ENCODE peak calls at places on chromosomes 1 and 21, in five cellular contexts. One of them, this sample, is unnamed.

GRCh38 chr1:197481101-197481500 is 213.0 kb downstream of the CRB1 start:
- DNase-seq in AG04450: no peak
- DNase-seq in pancreas: no peak
- DNase-seq in AG10803: peak
- DNase-seq in foreskin fibroblast: peak
- DNase-seq in this sample: no peak

GRCh38 chr1:209490013-209490412 is 93.5 kb upstream of the CAMK1G start:
- DNase-seq in AG04450: no peak
- DNase-seq in pancreas: no peak
- DNase-seq in AG10803: peak
- DNase-seq in foreskin fibroblast: peak
- DNase-seq in this sample: no peak

GRCh38 chr1:246724725-246725095 is 501 bp downstream of the SCCPDH start:
- DNase-seq in AG04450: no peak
- DNase-seq in pancreas: peak
- DNase-seq in AG10803: peak
- DNase-seq in foreskin fibroblast: peak
- DNase-seq in this sample: no peak

GRCh38 chr1:100502052-100502792 is 35.7 kb upstream of the GPR88 start:
- DNase-seq in AG04450: no peak
- DNase-seq in pancreas: no peak
- DNase-seq in AG10803: no peak
- DNase-seq in foreskin fibroblast: no peak
- DNase-seq in this sample: no peak

GRCh38 chr1:50424940-50425375 is 1.7 kb upstream of the DMRTA2 start:
- DNase-seq in AG04450: no peak
- DNase-seq in pancreas: no peak
- DNase-seq in AG10803: no peak
- DNase-seq in foreskin fibroblast: no peak
- DNase-seq in this sample: no peak

GRCh38 chr1:208007938-208008342 is 97.0 kb upstream of the CD34 start:
- DNase-seq in AG04450: no peak
- DNase-seq in pancreas: no peak
- DNase-seq in AG10803: peak
- DNase-seq in foreskin fibroblast: peak
- DNase-seq in this sample: no peak

GRCh38 chr1:88726697-88727096 is 42.6 kb downstream of the PKN2 start:
- DNase-seq in AG04450: no peak
- DNase-seq in pancreas: no peak
- DNase-seq in AG10803: no peak
- DNase-seq in foreskin fibroblast: no peak
- DNase-seq in this sample: no peak

GRCh38 chr1:217134857-217135568 is 411.8 kb upstream of the ESRRG start:
- DNase-seq in AG04450: no peak
- DNase-seq in pancreas: peak
- DNase-seq in AG10803: no peak
- DNase-seq in foreskin fibroblast: no peak
- DNase-seq in this sample: no peak

GRCh38 chr1:111801071-111801850 is 45.6 kb downstream of the DDX20 start:
- DNase-seq in AG04450: no peak
- DNase-seq in pancreas: no peak
- DNase-seq in AG10803: no peak
- DNase-seq in foreskin fibroblast: no peak
- DNase-seq in this sample: no peak

GRCh38 chr1:44985747-44986359 is 542 bp downstream of the EIF2B3 start:
- DNase-seq in AG04450: peak
- DNase-seq in pancreas: no peak
- DNase-seq in AG10803: no peak
- DNase-seq in foreskin fibroblast: no peak
- DNase-seq in this sample: no peak

GRCh38 chr1:67371681-67372080 is 58.5 kb downstream of the SERBP1 start:
- DNase-seq in AG04450: no peak
- DNase-seq in pancreas: no peak
- DNase-seq in AG10803: no peak
- DNase-seq in foreskin fibroblast: no peak
- DNase-seq in this sample: no peak

GRCh38 chr1:19313961-19314882 is 2.1 kb downstream of the SLC66A1 start:
- DNase-seq in AG04450: no peak
- DNase-seq in pancreas: no peak
- DNase-seq in AG10803: no peak
- DNase-seq in foreskin fibroblast: no peak
- DNase-seq in this sample: no peak
- H3K4me3 ChIP-seq in AG04450: no peak
- H3K4me3 ChIP-seq in pancreas: no peak
- H3K4me3 ChIP-seq in AG10803: no peak
- H3K4me3 ChIP-seq in foreskin fibroblast: no peak
- H3K4me3 ChIP-seq in this sample: no peak

DNA sequence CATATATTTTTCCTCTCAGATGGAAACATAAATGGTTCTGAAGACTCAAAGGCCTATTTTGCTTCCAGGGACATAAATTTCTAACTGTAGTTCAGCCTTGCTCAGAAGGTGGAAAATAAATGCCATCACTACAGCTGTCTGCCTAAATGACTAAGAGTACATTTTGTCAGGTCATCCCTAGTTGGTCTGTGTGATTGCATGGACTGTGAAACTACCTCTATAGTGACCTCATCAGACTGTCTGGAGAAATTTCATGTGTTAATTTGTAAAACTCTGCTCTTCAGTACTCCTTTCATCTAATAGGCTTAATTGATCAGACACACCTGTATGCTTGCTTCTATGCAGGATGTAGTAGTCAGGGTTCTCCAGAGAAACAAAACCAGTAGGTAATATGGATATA is 886.9 kb downstream of the AMY1C start:
- DNase-seq in AG04450: no peak
- DNase-seq in pancreas: no peak
- DNase-seq in AG10803: no peak
- DNase-seq in foreskin fibroblast: no peak
- DNase-seq in this sample: no peak
- TF ChIP-seq CTCF in AG04450: no peak
- TF ChIP-seq CTCF in pancreas: no peak
- TF ChIP-seq CTCF in AG10803: no peak
- TF ChIP-seq CTCF in foreskin fibroblast: no peak
- TF ChIP-seq CTCF in this sample: no peak

GRCh38 chr21:45981641-45982255 is at the start of gene COL6A1:
- DNase-seq in AG04450: no peak
- DNase-seq in pancreas: peak
- DNase-seq in AG10803: peak
- DNase-seq in foreskin fibroblast: peak
- DNase-seq in this sample: no peak

GRCh38 chr21:45982256-45982757 is 737 bp downstream of the COL6A1 start:
- DNase-seq in AG04450: no peak
- DNase-seq in pancreas: no peak
- DNase-seq in AG10803: no peak
- DNase-seq in foreskin fibroblast: no peak
- DNase-seq in this sample: no peak

GRCh38 chr21:45983981-45984551 is 2.5 kb downstream of the COL6A1 start:
- DNase-seq in AG04450: no peak
- DNase-seq in pancreas: no peak
- DNase-seq in AG10803: peak
- DNase-seq in foreskin fibroblast: no peak
- DNase-seq in this sample: no peak

GRCh38 chr21:45984584-45985095 is 3.1 kb downstream of the COL6A1 start:
- DNase-seq in AG04450: no peak
- DNase-seq in pancreas: no peak
- DNase-seq in AG10803: no peak
- DNase-seq in foreskin fibroblast: no peak
- DNase-seq in this sample: no peak

GRCh38 chr21:45982758-45983731 is 1.5 kb downstream of the COL6A1 start:
- DNase-seq in AG04450: no peak
- DNase-seq in pancreas: no peak
- DNase-seq in AG10803: no peak
- DNase-seq in foreskin fibroblast: no peak
- DNase-seq in this sample: no peak
- H3K4me3 ChIP-seq in AG04450: peak
- H3K4me3 ChIP-seq in pancreas: peak
- H3K4me3 ChIP-seq in AG10803: peak
- H3K4me3 ChIP-seq in foreskin fibroblast: peak
- H3K4me3 ChIP-seq in this sample: peak

GRCh38 chr21:24045373-24045772 is 1561.9 kb downstream of the MRPL39 start:
- DNase-seq in AG04450: no peak
- DNase-seq in pancreas: no peak
- DNase-seq in AG10803: no peak
- DNase-seq in foreskin fibroblast: no peak
- DNase-seq in this sample: no peak
- TF ChIP-seq CTCF in AG04450: no peak
- TF ChIP-seq CTCF in pancreas: no peak
- TF ChIP-seq CTCF in AG10803: no peak
- TF ChIP-seq CTCF in foreskin fibroblast: no peak
- TF ChIP-seq CTCF in this sample: no peak

GRCh38 chr1:228464487-228464983 is 22.6 kb upstream of the RNF187 start:
- DNase-seq in AG04450: peak
- DNase-seq in pancreas: peak
- DNase-seq in AG10803: peak
- DNase-seq in foreskin fibroblast: peak
- DNase-seq in this sample: no peak
- H3K4me3 ChIP-seq in AG04450: peak
- H3K4me3 ChIP-seq in pancreas: peak
- H3K4me3 ChIP-seq in AG10803: peak
- H3K4me3 ChIP-seq in foreskin fibroblast: peak
- H3K4me3 ChIP-seq in this sample: peak

This sample was measured in AG04449.